ENCODE peak calls at places on chromosomes 4 and X, in five cellular contexts. F, P, D, Y and Q are unnamed samples.

GRCh38 chr4:2368779-2369437 is 49.5 kb downstream of the ZFYVE28 start:
- DNase-seq in D (no peak), P (no peak), F (no peak), Y (no peak), Q (no peak)

GRCh38 chrX:56066016-56066415 is 166.1 kb upstream of the KLF8 start:
- DNase-seq in P (no peak), Y (no peak), F (no peak), D (no peak), Q (no peak)

GRCh38 chr4:66930216-66930615 is 615.1 kb downstream of the CENPC start:
- DNase-seq in D (no peak), Y (no peak), P (no peak), F (no peak), Q (no peak)

GRCh38 chr4:7186081-7186480 is 6.3 kb upstream of the SORCS2 start:
- DNase-seq in P (no peak), D (no peak), F (peak; percentile 55), Y (peak; percentile 49), Q (peak; percentile 59)

GRCh38 chr4:182938213-182938645 is 21.0 kb upstream of the DCTD start:
- DNase-seq in P (peak; percentile 74), D (peak; percentile 52), F (peak; percentile 85), Y (peak; percentile 79), Q (peak; percentile 83)

GRCh38 chr4:925771-926500 is 6.2 kb downstream of the GAK start:
- DNase-seq in D (no peak), F (no peak), P (no peak), Y (no peak), Q (no peak)

GRCh38 chrX:108199691-108200090 is 108.1 kb downstream of the ATG4A start:
- DNase-seq in F (no peak), Y (peak; percentile 24), P (peak; percentile 50), D (no peak), Q (peak; percentile 52)

GRCh38 chr4:4872148-4872903 is 12.9 kb downstream of the MSX1 start:
- DNase-seq in P (no peak), Y (peak; percentile 55), F (peak; percentile 89), D (no peak), Q (peak; percentile 62)

GRCh38 chrX:68045008-68045577 is 388.2 kb downstream of the OPHN1 start:
- DNase-seq in D (no peak), Y (no peak), P (no peak), F (no peak), Q (no peak)

GRCh38 chr4:88792268-88792781 is 94.7 kb upstream of the NAP1L5 start:
- DNase-seq in P (peak; percentile 76), F (no peak), Y (no peak), D (no peak), Q (no peak)

GRCh38 chr4:143291334-143291733 is 45.3 kb upstream of the GAB1 start:
- DNase-seq in F (no peak), D (no peak), Y (no peak), P (no peak), Q (no peak)

GRCh38 chr4:85823295-85823694 is 348.3 kb downstream of the ARHGAP24 start:
- DNase-seq in D (no peak), P (no peak), F (peak; percentile 33), Y (peak; percentile 29), Q (no peak)

GRCh38 chr4:128220286-128221235 is 67.1 kb downstream of the PGRMC2 start:
- DNase-seq in D (no peak), Y (no peak), F (no peak), P (peak; percentile 68), Q (no peak)

GRCh38 chr4:69473699-69474098 is 22.0 kb downstream of the UGT2B4 start:
- DNase-seq in F (no peak), Y (no peak), D (no peak), P (no peak), Q (no peak)

GRCh38 chr4:77593101-77593500 is 12.5 kb upstream of the CXCL13 start:
- DNase-seq in F (no peak), D (no peak), Y (no peak), P (no peak), Q (no peak)

GRCh38 chr4:140662082-140662869 is 93.5 kb upstream of the UCP1 start:
- DNase-seq in Y (no peak), D (no peak), F (no peak), P (no peak), Q (no peak)

GRCh38 chrX:36445576-36445975 is 526.0 kb downstream of the CFAP47 start:
- DNase-seq in P (no peak), F (no peak), Y (no peak), D (no peak), Q (no peak)

GRCh38 chr4:110172972-110173371 is 25.4 kb downstream of the ELOVL6 start:
- DNase-seq in Y (no peak), D (no peak), P (no peak), F (no peak), Q (no peak)

GRCh38 chrX:65451663-65452062 is 82.9 kb downstream of the LAS1L start:
- DNase-seq in P (peak; percentile 18), Y (no peak), D (no peak), F (no peak), Q (peak; percentile 10)

GRCh38 chr4:143363332-143363731 is 26.7 kb downstream of the GAB1 start:
- DNase-seq in P (no peak), F (no peak), D (no peak), Y (no peak), Q (no peak)

GRCh38 chrX:108270739-108271396 is 167.4 kb downstream of the COL4A6 start:
- DNase-seq in D (no peak), P (peak; percentile 27), Y (no peak), F (no peak), Q (no peak)

DNA sequence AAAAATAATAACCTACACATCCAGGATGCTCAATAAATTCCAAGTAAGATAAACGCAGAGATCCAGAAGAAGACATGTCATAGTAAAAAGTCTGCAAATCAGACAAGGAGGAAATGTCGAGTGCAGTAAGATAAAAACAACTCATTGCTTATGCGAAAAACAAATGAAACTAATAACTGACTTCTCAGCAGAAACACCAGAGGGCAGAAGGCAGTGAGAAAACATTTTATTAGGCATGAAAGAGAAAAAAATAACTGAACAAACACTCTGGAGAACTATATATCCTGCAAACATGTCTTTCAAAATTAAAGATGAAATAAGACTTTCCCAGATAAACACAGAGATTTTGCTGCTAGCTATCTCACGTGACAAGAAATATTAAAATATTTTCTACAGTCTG is 201.3 kb upstream of the CTSO start:
- DNase-seq in D (no peak), Y (no peak), P (peak; percentile 13), F (no peak), Q (no peak)
- TF ChIP-seq CTCF in D (no peak), Y (no peak), P (peak; percentile 22), F (peak; percentile 26), Q (no peak)

GRCh38 chr4:159070742-159071141 is 32.1 kb upstream of the RAPGEF2 start:
- DNase-seq in F (no peak), Y (no peak), D (no peak), P (peak; percentile 55), Q (no peak)
- TF ChIP-seq CTCF in F (no peak), Y (no peak), D (no peak), P (no peak), Q (no peak)

DNA sequence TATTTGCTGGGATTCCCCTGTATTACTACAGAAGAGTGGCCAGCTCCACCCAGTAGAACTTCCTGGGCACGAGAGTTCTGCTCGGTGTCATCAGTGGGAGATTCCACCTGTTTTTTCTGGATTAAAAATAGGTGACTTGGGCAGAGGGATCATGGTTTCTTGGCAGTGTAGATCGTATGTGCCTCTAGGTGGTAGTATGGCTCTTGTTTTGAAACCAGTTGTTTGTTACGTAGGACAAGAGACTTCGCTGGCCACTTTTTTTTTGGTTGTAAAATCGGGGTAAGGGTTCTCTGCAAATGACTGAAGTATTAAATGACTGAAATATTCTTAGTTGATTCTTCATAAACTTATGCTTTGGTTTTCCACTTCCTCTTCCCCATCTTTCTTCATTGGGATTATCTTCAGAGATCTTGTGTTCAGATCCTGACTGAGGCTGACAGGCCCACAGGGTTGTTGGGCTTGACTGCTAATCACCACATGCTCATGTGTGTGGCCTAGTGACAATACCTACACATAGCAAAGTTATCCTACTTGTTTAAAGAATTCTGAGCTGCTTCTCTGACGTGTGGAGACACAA is 43.8 kb upstream of the WDR1 start:
- DNase-seq in D (no peak), P (peak; percentile 69), Y (no peak), F (peak; percentile 30), Q (no peak)
- TF ChIP-seq CTCF in D (no peak), P (peak; percentile 40), Y (no peak), F (peak; percentile 67), Q (peak; percentile 13)

GRCh38 chrX:130144509-130144908 is 21.1 kb downstream of the AIFM1 start:
- DNase-seq in D (no peak), F (no peak), P (peak; percentile 79), Y (no peak), Q (no peak)
- TF ChIP-seq CTCF in D (no peak), F (no peak), P (peak; percentile 35), Y (no peak), Q (no peak)

GRCh38 chrX:153572601-153573000 is 26.3 kb downstream of the CCNQ start:
- DNase-seq in Y (no peak), D (no peak), F (no peak), P (no peak), Q (no peak)

GRCh38 chrX:153571159-153571908 is 27.6 kb downstream of the CCNQ start:
- DNase-seq in F (no peak), Y (no peak), D (no peak), P (no peak), Q (no peak)

GRCh38 chrX:153569475-153569874 is 29.5 kb downstream of the CCNQ start:
- DNase-seq in Y (no peak), P (no peak), F (no peak), D (no peak), Q (no peak)

GRCh38 chrX:153565996-153566580 is 32.9 kb downstream of the CCNQ start:
- DNase-seq in D (no peak), F (peak; percentile 52), P (no peak), Y (no peak), Q (peak; percentile 43)

DNA sequence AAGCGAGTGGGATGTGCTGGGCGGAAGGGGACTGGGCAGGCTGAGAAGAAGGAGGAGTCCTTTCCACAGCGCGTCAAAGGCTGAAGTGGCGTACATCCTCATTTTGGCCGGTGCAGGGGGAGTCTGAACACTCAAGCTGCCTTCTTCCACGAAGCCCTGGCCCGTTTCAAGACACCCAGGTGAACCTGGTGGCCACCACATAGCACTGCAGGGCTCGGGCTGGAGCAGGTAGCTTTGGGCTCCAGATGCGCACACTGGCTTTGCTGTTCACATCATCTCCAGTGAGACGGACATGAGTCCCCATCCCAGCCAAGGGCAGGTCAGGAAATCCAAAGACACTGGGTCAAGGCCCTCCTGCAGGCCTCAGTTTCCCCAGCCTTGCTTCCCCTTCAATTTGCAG is 30.3 kb downstream of the CCNQ start:
- DNase-seq in Y (no peak), F (peak; percentile 42), P (no peak), D (no peak), Q (no peak)
- TF ChIP-seq CTCF in Y (peak; percentile 27), F (peak; percentile 32), P (no peak), D (no peak), Q (no peak)